ENCODE peak calls at places on chromosomes 2 and 18, in six cellular contexts. M is neuronal stem cell, D is H9, W is IMR-90, A is mesenchymal stem cell, E is H1. U is an unnamed sample.

GRCh38 chr2:72669121-72669520 is 156.7 kb downstream of the EXOC6B start:
- DNase-seq in M (no peak), D (no peak), W (peak), A (no peak), E (no peak), U (no peak)

GRCh38 chr2:108936868-108937265 is 52.2 kb downstream of the EDAR start:
- DNase-seq in M (no peak), D (no peak), W (no peak), A (no peak), E (no peak), U (no peak)

GRCh38 chr2:951224-952006 is 766 bp downstream of the SNTG2 start:
- DNase-seq in M (no peak), D (no peak), W (no peak), A (no peak), E (no peak), U (peak)

GRCh38 chr2:175880-176800 is 87.7 kb downstream of the SH3YL1 start:
- DNase-seq in M (no peak), D (no peak), W (peak), A (peak), E (no peak), U (no peak)

GRCh38 chr2:46145840-46146239 is 151.4 kb upstream of the EPAS1 start:
- DNase-seq in M (no peak), D (no peak), W (no peak), A (no peak), E (no peak), U (no peak)

GRCh38 chr18:54775686-54776085 is 52.6 kb upstream of the RAB27B start:
- DNase-seq in M (no peak), D (no peak), W (peak), A (peak), E (no peak), U (peak)

GRCh38 chr18:79644006-79644665 is 35.5 kb upstream of the CTDP1 start:
- DNase-seq in M (peak), D (peak), W (peak), A (peak), E (no peak), U (peak)

GRCh38 chr2:579351-579886 is 97.8 kb downstream of the TMEM18 start:
- DNase-seq in M (no peak), D (no peak), W (no peak), A (no peak), E (no peak), U (no peak)

GRCh38 chr2:207725815-207726578 is 14.6 kb downstream of the CCNYL1 start:
- DNase-seq in M (no peak), D (no peak), W (no peak), A (peak), E (no peak), U (no peak)

GRCh38 chr18:45416168-45416567 is 199.1 kb upstream of the SLC14A2 start:
- DNase-seq in M (no peak), D (no peak), W (no peak), A (no peak), E (no peak), U (no peak)

GRCh38 chr2:181738074-181738473 is 57.8 kb upstream of the NEUROD1 start:
- DNase-seq in M (no peak), D (no peak), W (peak), A (peak), E (no peak), U (peak)

GRCh38 chr18:66510357-66511027 is 93.4 kb downstream of the CDH19 start:
- DNase-seq in M (no peak), D (no peak), W (no peak), A (no peak), E (no peak), U (no peak)

GRCh38 chr18:74299746-74300145 is 8.0 kb upstream of the CYB5A start:
- DNase-seq in M (no peak), D (no peak), W (peak), A (no peak), E (no peak), U (no peak)

GRCh38 chr18:73787316-73787715 is 360.3 kb downstream of the FBXO15 start:
- DNase-seq in M (no peak), D (no peak), W (no peak), A (no peak), E (no peak), U (no peak)

GRCh38 chr2:54419855-54420550 is 36.1 kb upstream of the SPTBN1 start:
- DNase-seq in M (no peak), D (no peak), W (no peak), A (no peak), E (no peak), U (no peak)

GRCh38 chr2:144424559-144425240 is 95.2 kb downstream of the ZEB2 start:
- DNase-seq in M (no peak), D (no peak), W (no peak), A (no peak), E (no peak), U (no peak)

GRCh38 chr18:48896875-48897511 is 53.8 kb downstream of the SMAD7 start:
- DNase-seq in M (no peak), D (peak), W (peak), A (peak), E (no peak), U (peak)

GRCh38 chr2:36567711-36568408 is 30.1 kb downstream of the FEZ2 start:
- DNase-seq in M (no peak), D (no peak), W (no peak), A (no peak), E (no peak), U (no peak)

GRCh38 chr2:188746727-188747126 is 227.4 kb upstream of the COL3A1 start:
- DNase-seq in M (no peak), D (no peak), W (peak), A (peak), E (no peak), U (no peak)

GRCh38 chr2:134463726-134464076 is 209.8 kb downstream of the MGAT5 start:
- DNase-seq in M (no peak), D (no peak), W (no peak), A (no peak), E (no peak), U (no peak)

GRCh38 chr2:226435146-226435545 is 364.5 kb downstream of the IRS1 start:
- DNase-seq in M (no peak), D (no peak), W (no peak), A (no peak), E (no peak), U (no peak)

GRCh38 chr18:35581555-35582309 is at the start of gene GALNT1:
- DNase-seq in M (peak), D (no peak), W (peak), A (peak), E (no peak), U (no peak)

GRCh38 chr2:85534875-85535274 is 4.1 kb upstream of the MAT2A start:
- DNase-seq in M (no peak), D (no peak), W (no peak), A (no peak), E (no peak), U (no peak)

GRCh38 chr18:10240276-10240675 is 214.2 kb upstream of the APCDD1 start:
- DNase-seq in M (no peak), D (no peak), W (no peak), A (no peak), E (no peak), U (peak)

GRCh38 chr2:49490710-49491109 is 336.4 kb upstream of the FSHR start:
- DNase-seq in M (peak), D (peak), W (no peak), A (peak), E (peak), U (peak)

GRCh38 chr18:62721837-62722795 is 6.8 kb downstream of the PHLPP1 start:
- DNase-seq in M (no peak), D (no peak), W (no peak), A (no peak), E (no peak), U (no peak)

GRCh38 chr2:146278881-146279280 is 1565.9 kb upstream of the ACVR2A start:
- DNase-seq in M (no peak), D (no peak), W (no peak), A (no peak), E (no peak), U (no peak)
- H2BK15ac ChIP-seq in M (no peak), D (no peak), W (no peak), A (no peak), E (no peak), U (no peak)

DNA sequence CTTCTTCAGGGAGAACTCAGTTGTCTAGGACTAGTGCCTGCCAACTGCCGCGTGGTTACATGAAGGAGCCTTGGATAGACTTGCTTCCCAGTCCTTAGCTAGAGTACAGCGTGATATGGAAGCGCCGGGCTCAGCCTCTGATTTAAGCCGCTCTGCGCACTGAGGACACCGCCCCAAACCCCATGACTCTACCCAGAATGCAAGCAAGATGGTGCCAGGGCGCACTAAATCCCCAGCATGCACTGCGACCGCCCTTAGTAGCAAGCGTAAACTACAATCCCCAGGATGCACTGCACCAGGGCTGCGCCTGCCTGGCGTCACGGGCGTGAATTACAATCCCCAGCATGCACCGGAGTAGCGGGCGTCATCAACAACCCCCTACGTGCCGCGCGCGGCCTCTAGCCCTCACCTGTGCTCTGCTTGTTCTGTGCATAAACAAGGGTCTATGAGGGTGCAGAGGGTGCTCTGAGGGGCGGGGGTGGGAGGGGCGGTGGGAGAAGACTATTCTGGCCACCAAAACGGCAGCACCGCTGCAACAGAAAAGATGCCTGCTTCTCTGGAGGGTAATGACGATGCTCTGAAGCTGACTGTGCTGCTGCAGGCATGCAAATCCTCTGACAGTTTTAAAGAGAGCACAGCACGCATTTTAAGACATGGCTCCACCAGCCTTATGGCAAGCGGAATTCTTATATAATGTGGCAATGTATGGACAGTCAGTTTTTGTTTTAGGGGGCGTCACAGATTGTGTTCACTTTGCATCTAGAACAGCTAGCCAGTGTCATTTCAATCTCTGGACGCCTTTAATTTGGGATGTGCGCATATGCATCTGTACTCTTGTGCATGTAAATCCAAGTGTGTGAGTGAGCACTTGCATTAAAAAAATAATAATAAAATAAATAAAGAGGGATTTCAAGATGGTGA is 282.5 kb upstream of the MYT1L start:
- DNase-seq in M (peak), D (peak), W (peak), A (peak), E (peak), U (peak)
- H3K4ac ChIP-seq in M (no peak), D (no peak), W (no peak), A (no peak), E (no peak), U (no peak)

GRCh38 chr2:15432642-15433261 is 128.4 kb downstream of the NBAS start:
- DNase-seq in M (no peak), D (no peak), W (no peak), A (no peak), E (no peak), U (no peak)

GRCh38 chr2:15429032-15429431 is 132.1 kb downstream of the NBAS start:
- DNase-seq in M (no peak), D (no peak), W (no peak), A (no peak), E (no peak), U (no peak)

GRCh38 chr2:15426606-15427005 is 134.5 kb downstream of the NBAS start:
- DNase-seq in M (no peak), D (no peak), W (no peak), A (no peak), E (no peak), U (no peak)

GRCh38 chr2:15425707-15426106 is 135.4 kb downstream of the NBAS start:
- DNase-seq in M (peak), D (peak), W (no peak), A (no peak), E (peak), U (peak)

GRCh38 chr2:15427987-15428386 is 133.1 kb downstream of the NBAS start:
- DNase-seq in M (no peak), D (no peak), W (no peak), A (no peak), E (no peak), U (no peak)
- H2BK15ac ChIP-seq in M (no peak), D (no peak), W (no peak), A (no peak), E (no peak), U (no peak)

DNA sequence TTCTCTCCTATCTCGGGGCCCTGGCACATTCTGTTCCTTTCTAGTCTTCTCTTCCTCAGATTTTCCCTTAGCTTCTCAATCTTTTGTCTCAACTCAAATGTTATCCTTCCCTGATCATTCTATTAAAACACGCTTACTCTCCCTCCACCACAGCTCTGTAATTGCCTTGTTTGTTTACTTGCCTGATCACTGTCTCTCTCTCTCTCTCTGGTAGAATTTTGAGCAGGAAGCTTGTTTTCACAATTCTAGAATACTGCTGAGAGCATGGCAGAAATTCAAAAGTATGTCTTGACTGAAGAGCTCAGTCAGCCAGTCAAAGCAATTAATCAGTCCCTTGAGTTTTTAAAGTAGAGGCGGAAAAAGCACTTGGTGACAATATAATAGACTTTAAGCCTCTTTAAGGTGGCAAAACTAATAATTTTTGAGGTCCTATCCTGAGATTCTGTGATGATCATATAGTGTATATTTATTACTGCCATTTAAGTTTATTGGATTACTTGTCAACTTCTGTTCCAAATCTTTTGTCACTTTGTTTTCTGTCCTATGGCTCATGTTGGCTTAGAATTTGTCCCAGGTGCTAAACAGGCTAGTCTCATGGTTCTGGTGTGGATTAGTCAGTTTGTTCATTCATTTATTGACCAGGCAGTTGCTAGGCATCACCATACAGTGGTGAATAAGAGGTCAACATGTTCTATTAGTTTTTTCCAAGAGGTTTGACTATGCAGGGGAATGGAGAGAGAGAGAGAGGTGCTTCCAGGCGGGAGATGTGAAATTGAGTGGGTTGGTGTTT is 2.3 kb downstream of the PSMD1 start:
- DNase-seq in M (no peak), D (no peak), W (peak), A (peak), E (no peak), U (no peak)
- H3K4ac ChIP-seq in M (no peak), D (no peak), W (no peak), A (no peak), E (no peak), U (no peak)

U was measured in mesendoderm.